ENCODE peak calls at places on chromosomes 12 and 14, in six cellular contexts. One of them, this sample, is unnamed.

GRCh38 chr14:31510222-31510621 is 22.4 kb upstream of the GPR33 start:
- DNase-seq in heart left ventricle: no peak
- DNase-seq in esophagus squamous epithelium: no peak
- DNase-seq in effector memory CD4-positive, alpha-beta T cell: no peak
- DNase-seq in trophoblast cell: peak; percentile 51
- DNase-seq in stomach: no peak
- DNase-seq in this sample: no peak

GRCh38 chr12:38175538-38175937 is 141.0 kb upstream of the ALG10B start:
- DNase-seq in heart left ventricle: no peak
- DNase-seq in trophoblast cell: peak; percentile 50
- DNase-seq in stomach: no peak
- DNase-seq in effector memory CD4-positive, alpha-beta T cell: no peak
- DNase-seq in esophagus squamous epithelium: no peak
- DNase-seq in this sample: no peak

GRCh38 chr12:56709759-56710376 is 15.2 kb downstream of the NACA start:
- DNase-seq in stomach: no peak
- DNase-seq in effector memory CD4-positive, alpha-beta T cell: no peak
- DNase-seq in trophoblast cell: no peak
- DNase-seq in esophagus squamous epithelium: no peak
- DNase-seq in heart left ventricle: no peak
- DNase-seq in this sample: no peak

GRCh38 chr14:96307434-96307833 is 51.4 kb downstream of the BDKRB1 start:
- DNase-seq in trophoblast cell: peak; percentile 15
- DNase-seq in stomach: no peak
- DNase-seq in esophagus squamous epithelium: no peak
- DNase-seq in effector memory CD4-positive, alpha-beta T cell: no peak
- DNase-seq in heart left ventricle: no peak
- DNase-seq in this sample: no peak

GRCh38 chr14:99524091-99524661 is 43.0 kb downstream of the CCNK start:
- DNase-seq in trophoblast cell: no peak
- DNase-seq in stomach: peak; percentile 61
- DNase-seq in effector memory CD4-positive, alpha-beta T cell: no peak
- DNase-seq in esophagus squamous epithelium: no peak
- DNase-seq in heart left ventricle: no peak
- DNase-seq in this sample: no peak

GRCh38 chr12:27682534-27682933 is 13.7 kb upstream of the REP15 start:
- DNase-seq in effector memory CD4-positive, alpha-beta T cell: no peak
- DNase-seq in esophagus squamous epithelium: no peak
- DNase-seq in trophoblast cell: no peak
- DNase-seq in stomach: no peak
- DNase-seq in heart left ventricle: no peak
- DNase-seq in this sample: peak; percentile 49

GRCh38 chr14:31133133-31133532 is 74.5 kb downstream of the HECTD1 start:
- DNase-seq in trophoblast cell: no peak
- DNase-seq in heart left ventricle: no peak
- DNase-seq in effector memory CD4-positive, alpha-beta T cell: no peak
- DNase-seq in stomach: no peak
- DNase-seq in esophagus squamous epithelium: no peak
- DNase-seq in this sample: no peak

GRCh38 chr14:23049011-23049410 is 7.0 kb downstream of the PSMB11 start:
- DNase-seq in stomach: no peak
- DNase-seq in trophoblast cell: no peak
- DNase-seq in esophagus squamous epithelium: no peak
- DNase-seq in heart left ventricle: no peak
- DNase-seq in effector memory CD4-positive, alpha-beta T cell: no peak
- DNase-seq in this sample: no peak

GRCh38 chr12:51269174-51270066 is 795 bp downstream of the SMAGP start:
- DNase-seq in esophagus squamous epithelium: no peak
- DNase-seq in heart left ventricle: peak; percentile 44
- DNase-seq in effector memory CD4-positive, alpha-beta T cell: peak; percentile 40
- DNase-seq in stomach: peak; percentile 69
- DNase-seq in trophoblast cell: peak; percentile 77
- DNase-seq in this sample: no peak

GRCh38 chr14:22266141-22266442 is 322.9 kb downstream of the DAD1 start:
- DNase-seq in heart left ventricle: no peak
- DNase-seq in effector memory CD4-positive, alpha-beta T cell: no peak
- DNase-seq in trophoblast cell: peak; percentile 78
- DNase-seq in stomach: no peak
- DNase-seq in esophagus squamous epithelium: no peak
- DNase-seq in this sample: no peak

GRCh38 chr12:45730116-45730841 is 773 bp downstream of the ARID2 start:
- DNase-seq in heart left ventricle: peak; percentile 39
- DNase-seq in effector memory CD4-positive, alpha-beta T cell: peak; percentile 43
- DNase-seq in stomach: peak; percentile 42
- DNase-seq in trophoblast cell: peak; percentile 66
- DNase-seq in esophagus squamous epithelium: no peak
- DNase-seq in this sample: peak; percentile 42

GRCh38 chr12:93569656-93570551 is 2.6 kb upstream of the SOCS2 start:
- DNase-seq in heart left ventricle: peak; percentile 92
- DNase-seq in stomach: peak; percentile 85
- DNase-seq in esophagus squamous epithelium: peak; percentile 16
- DNase-seq in effector memory CD4-positive, alpha-beta T cell: peak; percentile 58
- DNase-seq in trophoblast cell: peak; percentile 88
- DNase-seq in this sample: peak; percentile 79

GRCh38 chr14:20632831-20633771 is 8.4 kb downstream of the OR6S1 start:
- DNase-seq in esophagus squamous epithelium: no peak
- DNase-seq in effector memory CD4-positive, alpha-beta T cell: peak; percentile 54
- DNase-seq in stomach: peak; percentile 43
- DNase-seq in trophoblast cell: peak; percentile 85
- DNase-seq in heart left ventricle: no peak
- DNase-seq in this sample: peak; percentile 85

GRCh38 chr12:68374315-68374982 is 42.3 kb upstream of the MDM1 start:
- DNase-seq in effector memory CD4-positive, alpha-beta T cell: peak; percentile 31
- DNase-seq in stomach: peak; percentile 40
- DNase-seq in esophagus squamous epithelium: no peak
- DNase-seq in trophoblast cell: peak; percentile 38
- DNase-seq in heart left ventricle: no peak
- DNase-seq in this sample: no peak

GRCh38 chr12:127083028-127083949 is 1183.7 kb upstream of the TMEM132C start:
- DNase-seq in heart left ventricle: no peak
- DNase-seq in stomach: no peak
- DNase-seq in esophagus squamous epithelium: no peak
- DNase-seq in effector memory CD4-positive, alpha-beta T cell: no peak
- DNase-seq in trophoblast cell: peak; percentile 61
- DNase-seq in this sample: peak; percentile 68

GRCh38 chr14:37019488-37019887 is 152.9 kb downstream of the SLC25A21 start:
- DNase-seq in heart left ventricle: no peak
- DNase-seq in effector memory CD4-positive, alpha-beta T cell: no peak
- DNase-seq in trophoblast cell: no peak
- DNase-seq in esophagus squamous epithelium: no peak
- DNase-seq in stomach: no peak
- DNase-seq in this sample: no peak

GRCh38 chr12:54385251-54385914 is 850 bp upstream of the ZNF385A start:
- DNase-seq in esophagus squamous epithelium: no peak
- DNase-seq in heart left ventricle: no peak
- DNase-seq in stomach: no peak
- DNase-seq in trophoblast cell: peak; percentile 29
- DNase-seq in effector memory CD4-positive, alpha-beta T cell: no peak
- DNase-seq in this sample: no peak
- H3K4me3 ChIP-seq in esophagus squamous epithelium: no peak overlapping the region
- H3K4me3 ChIP-seq in heart left ventricle: peak overlapping the region; percentile 6
- H3K4me3 ChIP-seq in stomach: no peak overlapping the region
- H3K4me3 ChIP-seq in trophoblast cell: no peak overlapping the region
- H3K4me3 ChIP-seq in effector memory CD4-positive, alpha-beta T cell: no peak overlapping the region
- H3K4me3 ChIP-seq in this sample: no peak overlapping the region

GRCh38 chr12:54286042-54286931 is 5.8 kb downstream of the HNRNPA1 start:
- DNase-seq in stomach: no peak
- DNase-seq in heart left ventricle: no peak
- DNase-seq in effector memory CD4-positive, alpha-beta T cell: no peak
- DNase-seq in trophoblast cell: peak; percentile 40
- DNase-seq in esophagus squamous epithelium: no peak
- DNase-seq in this sample: no peak
- H3K36me3 ChIP-seq in stomach: peaks cover 52% of the 10 kb centered on the region
- H3K36me3 ChIP-seq in heart left ventricle: peaks cover 79% of the 10 kb centered on the region
- H3K36me3 ChIP-seq in effector memory CD4-positive, alpha-beta T cell: peaks cover 63% of the 10 kb centered on the region
- H3K36me3 ChIP-seq in trophoblast cell: peaks cover 45% of the 10 kb centered on the region
- H3K36me3 ChIP-seq in esophagus squamous epithelium: peaks cover 26% of the 10 kb centered on the region
- H3K36me3 ChIP-seq in this sample: peaks cover 60% of the 10 kb centered on the region

GRCh38 chr12:102956738-102957338 is 636 bp upstream of the ASCL1 start:
- DNase-seq in effector memory CD4-positive, alpha-beta T cell: no peak
- DNase-seq in heart left ventricle: no peak
- DNase-seq in trophoblast cell: no peak
- DNase-seq in esophagus squamous epithelium: no peak
- DNase-seq in stomach: no peak
- DNase-seq in this sample: no peak

GRCh38 chr12:102958073-102958829 is 777 bp downstream of the ASCL1 start:
- DNase-seq in trophoblast cell: peak; percentile 67
- DNase-seq in esophagus squamous epithelium: no peak
- DNase-seq in stomach: no peak
- DNase-seq in heart left ventricle: no peak
- DNase-seq in effector memory CD4-positive, alpha-beta T cell: no peak
- DNase-seq in this sample: peak; percentile 6

GRCh38 chr12:102955926-102956737 is 1.3 kb upstream of the ASCL1 start:
- DNase-seq in stomach: no peak
- DNase-seq in trophoblast cell: no peak
- DNase-seq in effector memory CD4-positive, alpha-beta T cell: no peak
- DNase-seq in heart left ventricle: no peak
- DNase-seq in esophagus squamous epithelium: no peak
- DNase-seq in this sample: no peak

GRCh38 chr12:102958830-102959176 is 1.3 kb downstream of the ASCL1 start:
- DNase-seq in heart left ventricle: no peak
- DNase-seq in trophoblast cell: no peak
- DNase-seq in esophagus squamous epithelium: no peak
- DNase-seq in stomach: no peak
- DNase-seq in effector memory CD4-positive, alpha-beta T cell: no peak
- DNase-seq in this sample: no peak

GRCh38 chr12:102957339-102958050 is at the start of gene ASCL1:
- DNase-seq in stomach: no peak
- DNase-seq in trophoblast cell: peak; percentile 17
- DNase-seq in heart left ventricle: no peak
- DNase-seq in effector memory CD4-positive, alpha-beta T cell: no peak
- DNase-seq in esophagus squamous epithelium: no peak
- DNase-seq in this sample: no peak
- H3K27me3 ChIP-seq in stomach: peaks cover 75% of the 10 kb centered on the region
- H3K27me3 ChIP-seq in trophoblast cell: peaks cover 76% of the 10 kb centered on the region
- H3K27me3 ChIP-seq in heart left ventricle: peaks cover 58% of the 10 kb centered on the region
- H3K27me3 ChIP-seq in effector memory CD4-positive, alpha-beta T cell: peaks cover 33% of the 10 kb centered on the region
- H3K27me3 ChIP-seq in esophagus squamous epithelium: peaks cover 38% of the 10 kb centered on the region
- H3K27me3 ChIP-seq in this sample: peaks cover 62% of the 10 kb centered on the region

GRCh38 chr12:114693532-114693931 is 9.6 kb upstream of the TBX3 start:
- DNase-seq in esophagus squamous epithelium: no peak
- DNase-seq in heart left ventricle: no peak
- DNase-seq in trophoblast cell: no peak
- DNase-seq in stomach: no peak
- DNase-seq in effector memory CD4-positive, alpha-beta T cell: no peak
- DNase-seq in this sample: no peak
- H3K4me3 ChIP-seq in esophagus squamous epithelium: no peak overlapping the region
- H3K4me3 ChIP-seq in heart left ventricle: no peak overlapping the region
- H3K4me3 ChIP-seq in trophoblast cell: no peak overlapping the region
- H3K4me3 ChIP-seq in stomach: no peak overlapping the region
- H3K4me3 ChIP-seq in effector memory CD4-positive, alpha-beta T cell: no peak overlapping the region
- H3K4me3 ChIP-seq in this sample: no peak overlapping the region

DNA sequence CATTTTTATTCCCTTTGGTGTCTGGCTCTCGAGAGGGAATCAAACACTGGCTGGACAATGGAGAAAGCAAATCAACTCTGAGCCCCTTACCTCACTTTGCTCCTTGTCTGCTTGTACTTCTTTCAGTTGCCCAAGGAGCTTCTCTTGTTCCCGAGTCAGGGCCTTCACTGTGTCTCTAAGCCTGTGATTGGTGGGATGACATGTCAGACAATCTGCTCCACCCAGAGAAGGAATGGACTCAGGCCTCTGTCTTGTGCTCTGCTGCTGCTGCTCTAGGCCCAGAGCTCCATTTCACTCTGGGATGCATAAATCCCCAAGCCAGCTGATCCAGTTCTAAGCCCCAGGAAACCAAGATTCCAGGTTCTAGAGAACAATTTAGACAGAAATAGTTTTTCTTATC is 7.6 kb downstream of the CALCOCO1 start:
- DNase-seq in trophoblast cell: peak; percentile 25
- DNase-seq in effector memory CD4-positive, alpha-beta T cell: no peak
- DNase-seq in esophagus squamous epithelium: no peak
- DNase-seq in stomach: no peak
- DNase-seq in heart left ventricle: no peak
- DNase-seq in this sample: no peak
- H3K36me3 ChIP-seq in trophoblast cell: peaks cover 42% of the 10 kb centered on the region
- H3K36me3 ChIP-seq in effector memory CD4-positive, alpha-beta T cell: peaks cover 57% of the 10 kb centered on the region
- H3K36me3 ChIP-seq in esophagus squamous epithelium: peaks cover 27% of the 10 kb centered on the region
- H3K36me3 ChIP-seq in stomach: peaks cover 66% of the 10 kb centered on the region
- H3K36me3 ChIP-seq in heart left ventricle: peaks cover 100% of the 10 kb centered on the region
- H3K36me3 ChIP-seq in this sample: peaks cover 41% of the 10 kb centered on the region

This sample was measured in brain microvascular endothelial cell.